ENCODE peak calls at places on chromosomes 6 and 20, in eight cellular contexts. P, Q, S, O, D, I, F and G are unnamed samples.

GRCh38 chr20:381581-382290 is 1.2 kb downstream of the TRIB3 start:
- DNase-seq in P (peak; percentile 65), Q (peak; percentile 49), S (peak; percentile 97), O (peak; percentile 77), D (peak; percentile 67), I (peak; percentile 81), F (no peak), G (peak; percentile 93)

GRCh38 chr6:85458184-85458583 is 8.3 kb downstream of the NT5E start:
- DNase-seq in P (no peak), Q (no peak), S (no peak), O (no peak), D (no peak), I (no peak), F (no peak), G (no peak)

GRCh38 chr6:149905911-149906371 is 8.0 kb upstream of the RAET1E start:
- DNase-seq in P (no peak), Q (no peak), S (peak; percentile 82), O (no peak), D (no peak), I (no peak), F (no peak), G (no peak)

GRCh38 chr6:34129753-34130152 is 16.1 kb downstream of the GRM4 start:
- DNase-seq in P (no peak), Q (no peak), S (no peak), O (no peak), D (no peak), I (no peak), F (no peak), G (no peak)

GRCh38 chr6:72464791-72465691 is 156.8 kb upstream of the KCNQ5 start:
- DNase-seq in P (no peak), Q (no peak), S (no peak), O (no peak), D (no peak), I (no peak), F (no peak), G (no peak)

GRCh38 chr6:165843568-165844113 is 180.6 kb upstream of the PDE10A start:
- DNase-seq in P (no peak), Q (no peak), S (no peak), O (no peak), D (no peak), I (no peak), F (no peak), G (no peak)

GRCh38 chr20:3080939-3081388 is 3.6 kb downstream of the AVP start:
- DNase-seq in P (no peak), Q (peak; percentile 90), S (no peak), O (no peak), D (no peak), I (no peak), F (no peak), G (no peak)

GRCh38 chr6:165663283-165663735 is 268 bp upstream of the PDE10A start:
- DNase-seq in P (no peak), Q (no peak), S (peak; percentile 81), O (no peak), D (no peak), I (no peak), F (no peak), G (no peak)

GRCh38 chr6:42453649-42454427 is 2.1 kb upstream of the TRERF1 start:
- DNase-seq in P (no peak), Q (peak; percentile 77), S (peak; percentile 89), O (peak; percentile 72), D (peak; percentile 49), I (no peak), F (no peak), G (peak; percentile 51)

GRCh38 chr6:166293731-166294584 is 14.2 kb downstream of the PRR18 start:
- DNase-seq in P (no peak), Q (no peak), S (peak; percentile 76), O (no peak), D (no peak), I (no peak), F (no peak), G (no peak)

GRCh38 chr6:128763599-128764300 is 119.2 kb upstream of the LAMA2 start:
- DNase-seq in P (no peak), Q (no peak), S (no peak), O (no peak), D (no peak), I (no peak), F (no peak), G (no peak)

GRCh38 chr6:42315220-42315990 is 97.7 kb upstream of the MRPS10 start:
- DNase-seq in P (no peak), Q (no peak), S (peak; percentile 68), O (no peak), D (no peak), I (no peak), F (no peak), G (no peak)

GRCh38 chr6:132499757-132500156 is 13.2 kb downstream of the STX7 start:
- DNase-seq in P (no peak), Q (no peak), S (no peak), O (no peak), D (no peak), I (no peak), F (no peak), G (peak; percentile 65)

GRCh38 chr6:40348591-40348990 is 238.6 kb downstream of the LRFN2 start:
- DNase-seq in P (no peak), Q (peak; percentile 7), S (peak; percentile 53), O (no peak), D (no peak), I (no peak), F (no peak), G (no peak)

GRCh38 chr6:14542670-14543366 is 425.2 kb downstream of the CD83 start:
- DNase-seq in P (no peak), Q (no peak), S (no peak), O (no peak), D (no peak), I (peak; percentile 14), F (no peak), G (no peak)